ENCODE peak calls at places on chromosomes 11 and 22, in nine cellular contexts. Q is heart left ventricle, K is cardiac muscle cell, D is ovary, Y is lower lobe of right lung, A is right lobe of liver, L is body of pancreas, C is tibial artery, N is GM23338. R is an unnamed sample. For H3K36me3, the result is how much of the 10 kb centered on the place peaks cover.

GRCh38 chr11:101723371-101723770 is 139.6 kb upstream of the TRPC6 start:
- DNase-seq in Q (no peak), K (no peak), D (no peak), Y (no peak), A (no peak), L (no peak), C (no peak), N (no peak), R (no peak)

GRCh38 chr11:119975561-119976152 is 162.3 kb downstream of the TRIM29 start:
- DNase-seq in Q (peak), K (peak), D (no peak), Y (no peak), A (no peak), L (no peak), C (no peak), N (peak), R (peak)

GRCh38 chr11:61486004-61486615 is 22.4 kb upstream of the LRRC10B start:
- DNase-seq in Q (no peak), K (no peak), D (no peak), Y (no peak), A (no peak), L (no peak), C (no peak), N (no peak), R (no peak)

GRCh38 chr22:38982008-38982927 is at the start of gene APOBEC3B:
- DNase-seq in Q (peak), K (peak), D (peak), Y (peak), A (peak), L (peak), C (peak), N (peak), R (peak)

GRCh38 chr11:104127828-104128227 is 36.1 kb downstream of the PDGFD start:
- DNase-seq in Q (no peak), K (no peak), D (no peak), Y (no peak), A (no peak), L (no peak), C (no peak), N (no peak), R (peak)

GRCh38 chr11:44698228-44698923 is 28.4 kb upstream of the TSPAN18 start:
- DNase-seq in Q (no peak), K (no peak), D (no peak), Y (no peak), A (no peak), L (no peak), C (no peak), N (no peak), R (no peak)

GRCh38 chr11:76823481-76824028 is 37.2 kb upstream of the ACER3 start:
- DNase-seq in Q (no peak), K (no peak), D (no peak), Y (no peak), A (no peak), L (peak), C (no peak), N (peak), R (peak)

GRCh38 chr11:32527191-32527590 is 56.4 kb upstream of the EIF3M start:
- DNase-seq in Q (no peak), K (no peak), D (no peak), Y (no peak), A (no peak), L (no peak), C (no peak), N (no peak), R (no peak)

GRCh38 chr11:11827272-11827671 is 14.5 kb upstream of the USP47 start:
- DNase-seq in Q (no peak), K (no peak), D (no peak), Y (no peak), A (no peak), L (no peak), C (no peak), N (no peak), R (no peak)

GRCh38 chr11:77075425-77075905 is 8.7 kb downstream of the CAPN5 start:
- DNase-seq in Q (no peak), K (no peak), D (no peak), Y (peak), A (no peak), L (no peak), C (no peak), N (no peak), R (no peak)

GRCh38 chr11:129975543-129975942 is 27.1 kb downstream of the PRDM10 start:
- DNase-seq in Q (no peak), K (no peak), D (no peak), Y (no peak), A (no peak), L (no peak), C (no peak), N (no peak), R (no peak)

GRCh38 chr11:129973809-129974208 is 28.8 kb downstream of the PRDM10 start:
- DNase-seq in Q (peak), K (peak), D (no peak), Y (peak), A (no peak), L (peak), C (no peak), N (peak), R (no peak)

GRCh38 chr11:129973068-129973467 is 29.6 kb downstream of the PRDM10 start:
- DNase-seq in Q (no peak), K (no peak), D (no peak), Y (no peak), A (no peak), L (no peak), C (no peak), N (peak), R (no peak)

GRCh38 chr11:129974237-129974636 is 28.4 kb downstream of the PRDM10 start:
- DNase-seq in Q (no peak), K (no peak), D (no peak), Y (no peak), A (no peak), L (no peak), C (no peak), N (no peak), R (no peak)

GRCh38 chr11:129974672-129975071 is 28.0 kb downstream of the PRDM10 start:
- DNase-seq in Q (no peak), K (no peak), D (no peak), Y (no peak), A (no peak), L (no peak), C (no peak), N (no peak), R (no peak)
- H3K36me3 ChIP-seq in Q (under half), K (under half), D (under half), Y (under half), A (under half), L (under half), C (under half), N (under half), R (under half)

GRCh38 chr22:24467340-24467739 is 27.8 kb upstream of the UPB1 start:
- DNase-seq in Q (no peak), K (no peak), D (no peak), Y (no peak), A (no peak), L (no peak), C (no peak), N (no peak), R (no peak)

GRCh38 chr22:24474649-24475048 is 20.5 kb upstream of the UPB1 start:
- DNase-seq in Q (no peak), K (no peak), D (no peak), Y (no peak), A (no peak), L (no peak), C (no peak), N (no peak), R (no peak)

GRCh38 chr22:24473278-24473677 is 21.9 kb upstream of the UPB1 start:
- DNase-seq in Q (no peak), K (no peak), D (no peak), Y (no peak), A (no peak), L (no peak), C (no peak), N (no peak), R (no peak)

GRCh38 chr22:24474221-24474620 is 20.9 kb upstream of the UPB1 start:
- DNase-seq in Q (no peak), K (no peak), D (no peak), Y (no peak), A (no peak), L (no peak), C (no peak), N (no peak), R (no peak)

DNA sequence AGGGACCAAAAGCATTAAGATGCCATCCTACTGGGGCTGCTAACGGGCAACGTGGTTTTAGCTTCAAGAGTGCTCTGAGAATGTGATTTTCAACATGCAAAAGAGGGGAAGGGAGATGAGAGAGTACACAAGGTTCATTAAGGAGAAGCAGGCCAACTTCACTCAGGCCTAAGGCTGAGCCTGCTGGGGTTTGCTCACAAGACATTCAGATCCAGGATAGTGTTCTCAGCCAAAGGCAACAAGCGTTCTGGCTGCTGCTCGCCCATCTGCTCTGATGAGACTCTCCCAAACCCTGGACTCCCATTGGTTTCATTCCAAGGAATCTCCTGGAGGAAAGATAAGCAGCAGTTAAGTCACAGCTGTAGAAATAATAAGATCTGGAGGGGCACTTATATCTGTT is 23.6 kb upstream of the UPB1 start:
- DNase-seq in Q (peak), K (no peak), D (peak), Y (no peak), A (no peak), L (peak), C (peak), N (no peak), R (no peak)
- TF ChIP-seq CTCF in Q (no peak), K (no peak), D (no peak), Y (no peak), A (no peak), L (no peak), C (no peak), N (no peak), R (no peak)

GRCh38 chr11:57745206-57745605 is 3.9 kb downstream of the SELENOH start:
- DNase-seq in Q (no peak), K (no peak), D (no peak), Y (no peak), A (no peak), L (no peak), C (no peak), N (no peak), R (no peak)

GRCh38 chr11:57746920-57747319 is 4.7 kb downstream of the BTBD18 start:
- DNase-seq in Q (no peak), K (no peak), D (no peak), Y (no peak), A (no peak), L (no peak), C (no peak), N (no peak), R (no peak)

GRCh38 chr11:57744386-57744785 is 3.1 kb downstream of the SELENOH start:
- DNase-seq in Q (no peak), K (no peak), D (no peak), Y (no peak), A (no peak), L (no peak), C (no peak), N (no peak), R (no peak)

GRCh38 chr11:57742087-57742452 is 779 bp downstream of the SELENOH start:
- DNase-seq in Q (no peak), K (no peak), D (no peak), Y (peak), A (no peak), L (no peak), C (no peak), N (no peak), R (no peak)

GRCh38 chr11:57741132-57742086 is at the start of gene SELENOH:
- DNase-seq in Q (peak), K (peak), D (peak), Y (peak), A (peak), L (peak), C (peak), N (peak), R (peak)
- H3K36me3 ChIP-seq in Q (half or more), K (under half), D (under half), Y (half or more), A (under half), L (under half), C (under half), N (under half), R (under half)

DNA sequence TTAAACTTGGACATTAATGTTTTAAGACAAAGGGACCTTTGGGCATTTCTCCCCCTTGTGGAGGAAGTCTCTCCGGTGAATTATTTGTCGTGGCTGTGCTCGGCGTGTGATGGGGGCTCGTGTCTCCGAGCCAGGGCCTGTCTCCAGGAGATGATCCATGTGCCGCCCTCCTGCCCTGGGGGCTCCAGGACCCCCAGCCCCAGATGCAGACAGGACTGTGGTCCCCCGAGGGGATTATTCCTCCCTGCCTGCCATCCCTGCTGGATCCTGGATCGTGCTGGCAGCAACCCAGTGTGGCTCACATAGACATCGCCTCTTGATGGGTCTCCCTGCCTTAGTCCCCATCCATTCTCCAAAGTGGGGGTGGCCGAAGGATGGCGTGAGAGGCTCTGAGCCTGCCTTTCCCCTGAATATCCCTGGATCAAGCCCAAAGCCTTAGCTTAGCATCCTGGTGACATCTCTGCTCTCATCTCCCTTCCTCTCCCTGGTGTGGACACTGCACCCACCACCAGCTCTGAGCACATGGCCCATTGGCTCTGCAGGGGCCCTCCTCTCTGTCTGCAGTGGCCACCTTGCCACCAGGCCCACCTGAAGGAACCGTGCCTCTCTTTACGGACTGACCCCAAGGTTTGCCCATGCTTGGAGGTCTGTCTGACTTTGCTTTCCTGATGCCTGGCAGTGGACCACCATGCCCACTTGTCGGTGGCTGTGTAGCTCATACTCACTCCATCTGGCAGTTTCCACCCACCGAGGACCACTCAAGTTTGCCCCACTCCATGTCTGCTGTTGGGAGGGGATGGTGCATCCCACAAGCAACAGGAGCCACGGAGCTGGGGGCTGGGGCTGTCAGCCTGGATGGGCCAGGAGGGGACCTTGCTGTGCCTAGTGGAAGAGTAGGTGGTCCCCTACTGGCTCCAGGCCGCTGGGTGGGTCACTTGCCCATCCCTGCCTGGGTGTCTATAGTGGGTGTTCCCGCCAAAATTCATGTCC is 56.7 kb downstream of the SMIM38 start:
- DNase-seq in Q (no peak), K (no peak), D (no peak), Y (no peak), A (no peak), L (no peak), C (peak), N (peak), R (peak)
- TF ChIP-seq CTCF in Q (peak), K (peak), D (no peak), Y (no peak), A (no peak), L (peak), C (peak), N (peak), R (peak)

GRCh38 chr11:65291613-65292012 is 23.1 kb upstream of the CDC42EP2 start:
- DNase-seq in Q (no peak), K (no peak), D (no peak), Y (no peak), A (no peak), L (no peak), C (no peak), N (no peak), R (no peak)

GRCh38 chr11:65290448-65291165 is 24.1 kb upstream of the CDC42EP2 start:
- DNase-seq in Q (peak), K (peak), D (peak), Y (peak), A (peak), L (peak), C (peak), N (no peak), R (no peak)

GRCh38 chr11:65295001-65295400 is 19.7 kb upstream of the CDC42EP2 start:
- DNase-seq in Q (peak), K (no peak), D (no peak), Y (no peak), A (no peak), L (no peak), C (no peak), N (no peak), R (no peak)

GRCh38 chr11:65293909-65294381 is 20.7 kb upstream of the CDC42EP2 start:
- DNase-seq in Q (peak), K (no peak), D (peak), Y (no peak), A (no peak), L (peak), C (no peak), N (no peak), R (no peak)

DNA sequence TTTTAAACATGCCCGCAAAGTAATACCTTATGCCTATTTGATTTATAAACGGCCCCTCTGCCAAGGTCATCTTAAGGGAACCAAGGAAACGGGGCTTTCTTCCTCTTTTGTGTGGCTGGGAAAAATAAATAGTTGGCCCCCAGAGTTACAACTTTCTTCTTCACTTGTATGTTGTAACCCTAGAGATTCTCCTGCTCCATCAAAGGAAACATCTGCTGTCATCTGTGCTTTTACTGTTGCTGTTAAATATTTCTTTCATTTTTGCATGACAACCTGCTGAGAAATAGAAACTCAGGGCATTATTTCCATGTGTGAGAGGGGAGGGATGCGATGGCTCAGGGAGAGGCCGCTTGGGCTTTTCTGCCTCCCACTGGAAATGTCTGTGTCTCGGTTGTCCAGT is 21.8 kb upstream of the CDC42EP2 start:
- DNase-seq in Q (no peak), K (no peak), D (no peak), Y (no peak), A (no peak), L (no peak), C (no peak), N (no peak), R (no peak)
- H3K36me3 ChIP-seq in Q (under half), K (under half), D (under half), Y (under half), A (under half), L (under half), C (under half), N (under half), R (under half)

GRCh38 chr11:118259138-118259537 is 5.0 kb downstream of the MPZL2 start:
- DNase-seq in Q (no peak), K (no peak), D (no peak), Y (no peak), A (no peak), L (no peak), C (no peak), N (no peak), R (no peak)

GRCh38 chr11:118263109-118263508 is 988 bp downstream of the MPZL2 start:
- DNase-seq in Q (no peak), K (no peak), D (no peak), Y (no peak), A (no peak), L (peak), C (no peak), N (no peak), R (no peak)

GRCh38 chr11:118263694-118264567 is at the start of gene MPZL2:
- DNase-seq in Q (peak), K (peak), D (no peak), Y (peak), A (peak), L (peak), C (no peak), N (peak), R (no peak)

GRCh38 chr11:118260353-118260752 is 3.7 kb downstream of the MPZL2 start:
- DNase-seq in Q (no peak), K (no peak), D (no peak), Y (no peak), A (no peak), L (no peak), C (no peak), N (no peak), R (no peak)

GRCh38 chr11:118258410-118258809 is 5.7 kb downstream of the MPZL2 start:
- DNase-seq in Q (no peak), K (no peak), D (no peak), Y (no peak), A (no peak), L (no peak), C (no peak), N (peak), R (no peak)
- TF ChIP-seq CTCF in Q (no peak), K (peak), D (no peak), Y (no peak), A (peak), L (no peak), C (no peak), N (peak), R (peak)

DNA sequence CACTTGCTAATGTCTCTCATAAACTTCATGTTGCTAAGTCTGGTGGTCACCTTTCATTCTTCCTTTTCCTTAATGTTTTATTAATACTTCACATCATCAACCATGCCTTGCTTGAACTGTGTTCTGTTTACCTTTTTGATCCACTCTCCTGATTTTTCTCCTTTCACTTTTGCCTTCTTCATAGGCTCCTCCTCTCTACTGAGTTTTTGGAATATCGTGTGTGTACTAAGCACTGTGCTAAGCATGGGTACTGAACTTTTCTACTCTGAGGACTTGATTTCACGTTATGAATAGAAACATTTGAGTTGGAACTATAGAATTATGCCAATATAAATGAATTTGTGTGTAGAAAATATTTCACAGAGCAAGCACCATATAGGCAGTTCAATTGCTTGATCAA is 90.6 kb downstream of the ATM start:
- DNase-seq in Q (no peak), K (no peak), D (no peak), Y (no peak), A (no peak), L (no peak), C (no peak), N (no peak), R (no peak)
- H3K36me3 ChIP-seq in Q (half or more), K (under half), D (under half), Y (half or more), A (under half), L (under half), C (half or more), N (under half), R (under half)

GRCh38 chr22:27692243-27692642 is 109.3 kb downstream of the MN1 start:
- DNase-seq in Q (no peak), K (no peak), D (no peak), Y (no peak), A (no peak), L (no peak), C (no peak), N (no peak), R (no peak)
- TF ChIP-seq CTCF in Q (no peak), K (no peak), D (no peak), Y (no peak), A (no peak), L (no peak), C (no peak), N (no peak), R (no peak)

R was measured in BE2C.